ENCODE peak calls at places on chromosomes 2 and 18, in ten cellular contexts. One of them, this sample, is unnamed.

GRCh38 chr2:14673351-14673875 is 40.9 kb downstream of the LRATD1 start:
- DNase-seq in neuronal stem cell: no peak
- DNase-seq in SK-N-SH: no peak
- DNase-seq in gastrocnemius medialis: no peak
- DNase-seq in IMR-90: no peak
- DNase-seq in mesenchymal stem cell: no peak
- DNase-seq in HCT116: no peak
- DNase-seq in CD8-positive, alpha-beta T cell: no peak
- DNase-seq in tibial artery: no peak
- DNase-seq in aorta: no peak
- DNase-seq in this sample: no peak

GRCh38 chr2:100427111-100427510 is 9.6 kb upstream of the CHST10 start:
- DNase-seq in neuronal stem cell: no peak
- DNase-seq in SK-N-SH: no peak
- DNase-seq in gastrocnemius medialis: no peak
- DNase-seq in IMR-90: no peak
- DNase-seq in mesenchymal stem cell: no peak
- DNase-seq in HCT116: no peak
- DNase-seq in CD8-positive, alpha-beta T cell: no peak
- DNase-seq in tibial artery: no peak
- DNase-seq in aorta: no peak
- DNase-seq in this sample: no peak

GRCh38 chr2:6959751-6960150 is 42.5 kb downstream of the RNF144A start:
- DNase-seq in neuronal stem cell: no peak
- DNase-seq in SK-N-SH: no peak
- DNase-seq in gastrocnemius medialis: no peak
- DNase-seq in IMR-90: no peak
- DNase-seq in mesenchymal stem cell: no peak
- DNase-seq in HCT116: no peak
- DNase-seq in CD8-positive, alpha-beta T cell: no peak
- DNase-seq in tibial artery: no peak
- DNase-seq in aorta: no peak
- DNase-seq in this sample: no peak

GRCh38 chr2:231189571-231190495 is 8.6 kb upstream of the ARMC9 start:
- DNase-seq in neuronal stem cell: no peak
- DNase-seq in SK-N-SH: no peak
- DNase-seq in gastrocnemius medialis: peak
- DNase-seq in IMR-90: no peak
- DNase-seq in mesenchymal stem cell: peak
- DNase-seq in HCT116: no peak
- DNase-seq in CD8-positive, alpha-beta T cell: no peak
- DNase-seq in tibial artery: peak
- DNase-seq in aorta: peak
- DNase-seq in this sample: no peak

GRCh38 chr2:175964195-175964594 is 37.9 kb downstream of the LNPK start:
- DNase-seq in neuronal stem cell: no peak
- DNase-seq in SK-N-SH: no peak
- DNase-seq in gastrocnemius medialis: no peak
- DNase-seq in IMR-90: no peak
- DNase-seq in mesenchymal stem cell: no peak
- DNase-seq in HCT116: peak
- DNase-seq in CD8-positive, alpha-beta T cell: no peak
- DNase-seq in tibial artery: no peak
- DNase-seq in aorta: no peak
- DNase-seq in this sample: no peak

GRCh38 chr2:127991742-127992141 is 36.1 kb downstream of the SAP130 start:
- DNase-seq in neuronal stem cell: no peak
- DNase-seq in SK-N-SH: no peak
- DNase-seq in gastrocnemius medialis: no peak
- DNase-seq in IMR-90: no peak
- DNase-seq in mesenchymal stem cell: no peak
- DNase-seq in HCT116: no peak
- DNase-seq in CD8-positive, alpha-beta T cell: no peak
- DNase-seq in tibial artery: no peak
- DNase-seq in aorta: no peak
- DNase-seq in this sample: no peak

GRCh38 chr2:171403181-171403580 is 30.6 kb downstream of the METTL8 start:
- DNase-seq in neuronal stem cell: no peak
- DNase-seq in SK-N-SH: no peak
- DNase-seq in gastrocnemius medialis: no peak
- DNase-seq in IMR-90: peak
- DNase-seq in mesenchymal stem cell: no peak
- DNase-seq in HCT116: no peak
- DNase-seq in CD8-positive, alpha-beta T cell: no peak
- DNase-seq in tibial artery: no peak
- DNase-seq in aorta: no peak
- DNase-seq in this sample: no peak

GRCh38 chr2:46779447-46779941 is 136.1 kb downstream of the MCFD2 start:
- DNase-seq in neuronal stem cell: no peak
- DNase-seq in SK-N-SH: no peak
- DNase-seq in gastrocnemius medialis: no peak
- DNase-seq in IMR-90: peak
- DNase-seq in mesenchymal stem cell: peak
- DNase-seq in HCT116: no peak
- DNase-seq in CD8-positive, alpha-beta T cell: no peak
- DNase-seq in tibial artery: no peak
- DNase-seq in aorta: no peak
- DNase-seq in this sample: no peak

DNA sequence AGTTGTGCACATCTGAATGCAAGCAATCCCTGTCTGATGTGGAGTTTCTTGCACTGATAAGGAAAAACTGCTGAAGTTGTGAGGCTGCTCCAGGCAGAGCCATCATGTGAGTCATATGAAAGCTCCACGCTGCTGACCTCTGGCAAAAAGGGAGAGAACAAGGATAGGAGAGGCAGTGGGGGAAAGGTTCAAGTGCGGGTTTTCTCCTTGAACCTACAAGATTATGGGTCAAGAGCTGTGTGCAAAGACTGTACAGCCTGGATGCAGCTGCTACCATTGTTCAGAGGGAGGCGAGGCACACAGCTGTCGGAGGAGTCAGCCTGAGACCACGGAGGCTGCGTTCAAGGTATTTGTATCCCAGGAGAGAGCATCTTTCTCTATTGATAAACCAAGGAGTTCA is at the start of gene CDK15:
- DNase-seq in neuronal stem cell: no peak
- DNase-seq in SK-N-SH: no peak
- DNase-seq in gastrocnemius medialis: no peak
- DNase-seq in IMR-90: peak
- DNase-seq in mesenchymal stem cell: peak
- DNase-seq in HCT116: no peak
- DNase-seq in CD8-positive, alpha-beta T cell: no peak
- DNase-seq in tibial artery: peak
- DNase-seq in aorta: no peak
- DNase-seq in this sample: no peak
- H3K4me3 ChIP-seq in neuronal stem cell: no peak
- H3K4me3 ChIP-seq in SK-N-SH: no peak
- H3K4me3 ChIP-seq in gastrocnemius medialis: no peak
- H3K4me3 ChIP-seq in IMR-90: peak
- H3K4me3 ChIP-seq in mesenchymal stem cell: no peak
- H3K4me3 ChIP-seq in HCT116: no peak
- H3K4me3 ChIP-seq in CD8-positive, alpha-beta T cell: no peak
- H3K4me3 ChIP-seq in tibial artery: no peak
- H3K4me3 ChIP-seq in aorta: no peak
- H3K4me3 ChIP-seq in this sample: no peak

DNA sequence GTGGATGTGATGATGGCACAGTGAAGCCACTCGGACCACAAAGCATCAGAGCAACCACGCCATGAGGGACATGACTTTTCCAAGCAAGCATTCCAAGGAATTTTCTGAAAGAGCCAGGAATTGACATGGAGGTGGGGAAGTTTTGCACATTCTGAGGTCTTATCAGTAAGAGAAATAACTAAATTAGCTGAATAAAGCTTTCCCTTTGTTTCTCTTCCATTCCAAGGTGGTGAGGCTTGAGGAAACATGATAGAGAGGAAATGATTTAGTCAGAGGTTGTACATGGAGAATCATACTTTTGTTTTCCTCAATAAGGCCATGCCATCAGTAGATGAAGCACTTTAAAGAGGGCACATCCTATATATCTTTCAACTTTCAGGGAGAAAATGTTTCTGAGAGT is 115.7 kb upstream of the MMADHC start:
- DNase-seq in neuronal stem cell: no peak
- DNase-seq in SK-N-SH: no peak
- DNase-seq in gastrocnemius medialis: no peak
- DNase-seq in IMR-90: peak
- DNase-seq in mesenchymal stem cell: no peak
- DNase-seq in HCT116: no peak
- DNase-seq in CD8-positive, alpha-beta T cell: no peak
- DNase-seq in tibial artery: no peak
- DNase-seq in aorta: no peak
- DNase-seq in this sample: no peak
- H3K27ac ChIP-seq in neuronal stem cell: no peak
- H3K27ac ChIP-seq in SK-N-SH: no peak
- H3K27ac ChIP-seq in gastrocnemius medialis: no peak
- H3K27ac ChIP-seq in IMR-90: no peak
- H3K27ac ChIP-seq in mesenchymal stem cell: no peak
- H3K27ac ChIP-seq in HCT116: no peak
- H3K27ac ChIP-seq in CD8-positive, alpha-beta T cell: no peak
- H3K27ac ChIP-seq in tibial artery: no peak
- H3K27ac ChIP-seq in aorta: no peak
- H3K27ac ChIP-seq in this sample: no peak

GRCh38 chr18:79684283-79684631 is 4.7 kb downstream of the CTDP1 start:
- DNase-seq in neuronal stem cell: no peak
- DNase-seq in SK-N-SH: no peak
- DNase-seq in gastrocnemius medialis: no peak
- DNase-seq in IMR-90: no peak
- DNase-seq in mesenchymal stem cell: no peak
- DNase-seq in HCT116: no peak
- DNase-seq in CD8-positive, alpha-beta T cell: no peak
- DNase-seq in tibial artery: no peak
- DNase-seq in aorta: no peak
- DNase-seq in this sample: no peak

GRCh38 chr18:79685281-79685680 is 5.7 kb downstream of the CTDP1 start:
- DNase-seq in neuronal stem cell: no peak
- DNase-seq in SK-N-SH: peak
- DNase-seq in gastrocnemius medialis: no peak
- DNase-seq in IMR-90: no peak
- DNase-seq in mesenchymal stem cell: no peak
- DNase-seq in HCT116: no peak
- DNase-seq in CD8-positive, alpha-beta T cell: peak
- DNase-seq in tibial artery: no peak
- DNase-seq in aorta: no peak
- DNase-seq in this sample: no peak

GRCh38 chr18:79683626-79684282 is 4.2 kb downstream of the CTDP1 start:
- DNase-seq in neuronal stem cell: no peak
- DNase-seq in SK-N-SH: no peak
- DNase-seq in gastrocnemius medialis: no peak
- DNase-seq in IMR-90: no peak
- DNase-seq in mesenchymal stem cell: no peak
- DNase-seq in HCT116: no peak
- DNase-seq in CD8-positive, alpha-beta T cell: no peak
- DNase-seq in tibial artery: no peak
- DNase-seq in aorta: peak
- DNase-seq in this sample: no peak

GRCh38 chr18:79685971-79686370 is 6.4 kb downstream of the CTDP1 start:
- DNase-seq in neuronal stem cell: no peak
- DNase-seq in SK-N-SH: no peak
- DNase-seq in gastrocnemius medialis: no peak
- DNase-seq in IMR-90: no peak
- DNase-seq in mesenchymal stem cell: no peak
- DNase-seq in HCT116: no peak
- DNase-seq in CD8-positive, alpha-beta T cell: no peak
- DNase-seq in tibial artery: no peak
- DNase-seq in aorta: no peak
- DNase-seq in this sample: no peak

DNA sequence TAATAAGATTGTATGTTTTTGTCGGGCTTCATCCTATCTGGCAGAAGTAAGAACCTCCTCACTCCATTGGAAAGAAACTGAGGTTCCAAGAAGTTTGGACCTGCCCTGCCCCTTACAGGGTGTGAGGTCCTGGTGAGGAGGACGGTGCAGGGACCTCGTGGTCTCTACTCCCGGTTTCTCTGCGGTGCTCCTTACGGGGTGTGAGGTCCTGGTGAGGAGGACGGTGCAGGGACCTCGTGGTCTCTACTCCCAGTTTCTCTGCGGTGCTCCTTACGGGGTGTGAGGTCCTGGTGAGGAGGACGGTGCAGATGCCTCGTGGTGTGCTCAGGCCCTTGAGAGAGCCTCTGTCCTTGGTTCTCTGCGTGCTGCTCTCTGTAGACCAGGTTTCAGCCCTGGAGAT is 5.2 kb downstream of the CTDP1 start:
- DNase-seq in neuronal stem cell: no peak
- DNase-seq in SK-N-SH: peak
- DNase-seq in gastrocnemius medialis: no peak
- DNase-seq in IMR-90: peak
- DNase-seq in mesenchymal stem cell: no peak
- DNase-seq in HCT116: no peak
- DNase-seq in CD8-positive, alpha-beta T cell: peak
- DNase-seq in tibial artery: no peak
- DNase-seq in aorta: no peak
- DNase-seq in this sample: no peak
- H3K4me3 ChIP-seq in neuronal stem cell: no peak
- H3K4me3 ChIP-seq in SK-N-SH: no peak
- H3K4me3 ChIP-seq in gastrocnemius medialis: no peak
- H3K4me3 ChIP-seq in IMR-90: no peak
- H3K4me3 ChIP-seq in mesenchymal stem cell: no peak
- H3K4me3 ChIP-seq in HCT116: no peak
- H3K4me3 ChIP-seq in CD8-positive, alpha-beta T cell: no peak
- H3K4me3 ChIP-seq in tibial artery: no peak
- H3K4me3 ChIP-seq in aorta: no peak
- H3K4me3 ChIP-seq in this sample: no peak

GRCh38 chr2:181022652-181023051 is 42.2 kb downstream of the UBE2E3 start:
- DNase-seq in neuronal stem cell: no peak
- DNase-seq in SK-N-SH: peak
- DNase-seq in gastrocnemius medialis: no peak
- DNase-seq in IMR-90: no peak
- DNase-seq in mesenchymal stem cell: no peak
- DNase-seq in HCT116: no peak
- DNase-seq in CD8-positive, alpha-beta T cell: no peak
- DNase-seq in tibial artery: no peak
- DNase-seq in aorta: no peak
- DNase-seq in this sample: no peak

GRCh38 chr2:181025004-181025403 is 44.6 kb downstream of the UBE2E3 start:
- DNase-seq in neuronal stem cell: no peak
- DNase-seq in SK-N-SH: no peak
- DNase-seq in gastrocnemius medialis: no peak
- DNase-seq in IMR-90: peak
- DNase-seq in mesenchymal stem cell: peak
- DNase-seq in HCT116: no peak
- DNase-seq in CD8-positive, alpha-beta T cell: no peak
- DNase-seq in tibial artery: no peak
- DNase-seq in aorta: no peak
- DNase-seq in this sample: no peak

DNA sequence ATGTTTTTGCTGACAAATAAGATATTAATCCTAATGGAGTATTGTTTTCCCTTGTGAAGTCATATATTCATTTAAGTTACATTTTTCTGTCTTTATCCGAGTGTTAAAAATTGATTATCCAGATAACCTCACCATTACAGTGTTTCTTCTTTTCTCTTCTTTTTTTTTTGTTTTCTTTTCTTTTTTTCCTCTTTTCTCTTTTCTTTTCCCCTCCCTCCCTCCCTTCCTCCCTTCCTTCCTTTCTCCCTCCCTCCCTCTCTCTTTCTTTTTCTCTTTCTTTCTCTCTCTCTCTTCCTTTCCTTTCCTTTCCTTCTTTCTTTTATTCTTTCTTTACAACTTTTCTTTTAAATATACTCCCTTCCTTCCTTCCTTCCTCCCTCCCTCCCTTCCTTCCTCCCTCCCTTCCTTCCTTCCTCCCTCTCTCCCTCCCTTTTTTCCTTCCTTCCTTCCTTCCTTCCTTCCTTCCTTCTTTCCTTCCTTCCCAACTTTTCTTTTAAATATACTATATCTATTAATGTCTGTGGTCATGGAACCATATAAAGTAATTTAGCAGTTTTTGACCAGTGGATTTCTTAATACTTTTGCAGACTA is 40.9 kb downstream of the UBE2E3 start:
- DNase-seq in neuronal stem cell: no peak
- DNase-seq in SK-N-SH: no peak
- DNase-seq in gastrocnemius medialis: no peak
- DNase-seq in IMR-90: no peak
- DNase-seq in mesenchymal stem cell: no peak
- DNase-seq in HCT116: no peak
- DNase-seq in CD8-positive, alpha-beta T cell: no peak
- DNase-seq in tibial artery: no peak
- DNase-seq in aorta: no peak
- DNase-seq in this sample: no peak
- H3K27ac ChIP-seq in neuronal stem cell: no peak
- H3K27ac ChIP-seq in SK-N-SH: no peak
- H3K27ac ChIP-seq in gastrocnemius medialis: no peak
- H3K27ac ChIP-seq in IMR-90: no peak
- H3K27ac ChIP-seq in mesenchymal stem cell: no peak
- H3K27ac ChIP-seq in HCT116: no peak
- H3K27ac ChIP-seq in CD8-positive, alpha-beta T cell: no peak
- H3K27ac ChIP-seq in tibial artery: no peak
- H3K27ac ChIP-seq in aorta: no peak
- H3K27ac ChIP-seq in this sample: no peak

This sample was measured in dorsolateral prefrontal cortex.